ENCODE peak calls at places on chromosomes 2 and 18, in five cellular contexts. Q, J, O, T and E are unnamed samples. For H3K36me3 and H3K9me3, the result is how much of the 10 kb centered on the place peaks cover.

GRCh38 chr2:183996825-183997823 is 601.2 kb upstream of the ZNF804A start:
- DNase-seq in Q (no peak), J (no peak), O (no peak), T (peak), E (no peak)

GRCh38 chr18:58005885-58006523 is 38.0 kb upstream of the NEDD4L start:
- DNase-seq in Q (peak), J (no peak), O (peak), T (no peak), E (no peak)

GRCh38 chr2:68905116-68905515 is 33.9 kb upstream of the BMP10 start:
- DNase-seq in Q (no peak), J (no peak), O (peak), T (no peak), E (no peak)

GRCh38 chr2:48233005-48233404 is 296.9 kb upstream of the STON1 start:
- DNase-seq in Q (no peak), J (no peak), O (no peak), T (no peak), E (no peak)

GRCh38 chr2:231936491-231936890 is 10.3 kb upstream of the NPPC start:
- DNase-seq in Q (no peak), J (no peak), O (no peak), T (no peak), E (no peak)

GRCh38 chr18:6365385-6365784 is 49.3 kb downstream of the L3MBTL4 start:
- DNase-seq in Q (no peak), J (no peak), O (no peak), T (no peak), E (no peak)

GRCh38 chr18:48994044-48994651 is 43.4 kb upstream of the SMAD7 start:
- DNase-seq in Q (peak), J (no peak), O (peak), T (no peak), E (no peak)

GRCh38 chr2:65913914-65914786 is 481.8 kb upstream of the SPRED2 start:
- DNase-seq in Q (no peak), J (no peak), O (no peak), T (no peak), E (no peak)

GRCh38 chr18:48022531-48023330 is 92.3 kb upstream of the SMAD2 start:
- DNase-seq in Q (peak), J (peak), O (peak), T (peak), E (no peak)

GRCh38 chr2:40168032-40168431 is 283.9 kb downstream of the SLC8A1 start:
- DNase-seq in Q (no peak), J (no peak), O (no peak), T (no peak), E (no peak)

GRCh38 chr2:169361706-169362345 is 508 bp downstream of the LRP2 start:
- DNase-seq in Q (peak), J (no peak), O (no peak), T (no peak), E (no peak)

GRCh38 chr2:9008951-9009664 is 5.6 kb upstream of the MBOAT2 start:
- DNase-seq in Q (peak), J (no peak), O (peak), T (no peak), E (no peak)

GRCh38 chr2:231714639-231715498 is 6.5 kb downstream of the PTMA start:
- DNase-seq in Q (peak), J (peak), O (peak), T (peak), E (peak)

GRCh38 chr2:27509326-27509725 is 12.7 kb downstream of the GCKR start:
- DNase-seq in Q (no peak), J (no peak), O (no peak), T (no peak), E (no peak)

GRCh38 chr18:77081387-77081773 is 51.2 kb downstream of the MBP start:
- DNase-seq in Q (peak), J (no peak), O (no peak), T (no peak), E (no peak)

GRCh38 chr2:218607436-218608115 is at the start of gene PLCD4:
- DNase-seq in Q (peak), J (no peak), O (peak), T (peak), E (no peak)

GRCh38 chr2:191748050-191748449 is 70.1 kb downstream of the NABP1 start:
- DNase-seq in Q (peak), J (no peak), O (no peak), T (no peak), E (no peak)

GRCh38 chr2:109448946-109449788 is 164.6 kb downstream of the SEPTIN10 start:
- DNase-seq in Q (no peak), J (no peak), O (peak), T (no peak), E (peak)

GRCh38 chr2:193883820-193884219 is 1689.1 kb upstream of the TMEFF2 start:
- DNase-seq in Q (no peak), J (no peak), O (no peak), T (no peak), E (no peak)

GRCh38 chr2:36572054-36572751 is 25.8 kb downstream of the FEZ2 start:
- DNase-seq in Q (no peak), J (no peak), O (no peak), T (no peak), E (no peak)

GRCh38 chr18:54737986-54738385 is 90.3 kb upstream of the RAB27B start:
- DNase-seq in Q (peak), J (no peak), O (peak), T (no peak), E (no peak)

GRCh38 chr2:20141056-20141762 is 83.7 kb downstream of the SDC1 start:
- DNase-seq in Q (peak), J (no peak), O (peak), T (no peak), E (peak)

GRCh38 chr2:172674034-172674967 is 61.3 kb upstream of the RAPGEF4 start:
- DNase-seq in Q (peak), J (no peak), O (no peak), T (no peak), E (peak)

GRCh38 chr2:6694555-6694954 is 171.2 kb downstream of the CMPK2 start:
- DNase-seq in Q (no peak), J (no peak), O (no peak), T (no peak), E (peak)

GRCh38 chr2:70396589-70396988 is 94.7 kb upstream of the FAM136A start:
- DNase-seq in Q (peak), J (no peak), O (no peak), T (no peak), E (no peak)

GRCh38 chr2:95323347-95324155 is 26.4 kb downstream of the KCNIP3 start:
- DNase-seq in Q (peak), J (peak), O (peak), T (no peak), E (no peak)

GRCh38 chr2:136281281-136282117 is 163.6 kb upstream of the CXCR4 start:
- DNase-seq in Q (no peak), J (no peak), O (no peak), T (peak), E (no peak)

GRCh38 chr2:175180701-175181103 is 808 bp downstream of the ATP5MC3 start:
- DNase-seq in Q (peak), J (peak), O (peak), T (peak), E (peak)

GRCh38 chr2:160751021-160751420 is 257.4 kb upstream of the RBMS1 start:
- DNase-seq in Q (peak), J (no peak), O (peak), T (no peak), E (no peak)

GRCh38 chr2:235908826-235909225 is 259.4 kb downstream of the GBX2 start:
- DNase-seq in Q (no peak), J (peak), O (no peak), T (no peak), E (no peak)

GRCh38 chr2:1472350-1472749 is 59.1 kb downstream of the TPO start:
- DNase-seq in Q (no peak), J (no peak), O (no peak), T (no peak), E (no peak)

GRCh38 chr2:122754561-122754960 is 999.1 kb downstream of the TSN start:
- DNase-seq in Q (no peak), J (no peak), O (no peak), T (no peak), E (no peak)

GRCh38 chr2:240963065-240963375 is 35.4 kb upstream of the SNED1 start:
- DNase-seq in Q (no peak), J (no peak), O (no peak), T (no peak), E (peak)

GRCh38 chr2:134466141-134466540 is 212.3 kb downstream of the MGAT5 start:
- DNase-seq in Q (peak), J (peak), O (peak), T (no peak), E (no peak)

GRCh38 chr18:56028514-56028913 is 440.5 kb upstream of the TCF4 start:
- DNase-seq in Q (peak), J (no peak), O (peak), T (no peak), E (no peak)

GRCh38 chr18:23627964-23628363 is 34.7 kb downstream of the ANKRD29 start:
- DNase-seq in Q (no peak), J (no peak), O (peak), T (no peak), E (no peak)

GRCh38 chr2:134372141-134372540 is 118.3 kb downstream of the MGAT5 start:
- DNase-seq in Q (peak), J (no peak), O (no peak), T (no peak), E (no peak)

GRCh38 chr2:212919238-212919637 is 232.2 kb downstream of the IKZF2 start:
- DNase-seq in Q (no peak), J (no peak), O (peak), T (no peak), E (no peak)

DNA sequence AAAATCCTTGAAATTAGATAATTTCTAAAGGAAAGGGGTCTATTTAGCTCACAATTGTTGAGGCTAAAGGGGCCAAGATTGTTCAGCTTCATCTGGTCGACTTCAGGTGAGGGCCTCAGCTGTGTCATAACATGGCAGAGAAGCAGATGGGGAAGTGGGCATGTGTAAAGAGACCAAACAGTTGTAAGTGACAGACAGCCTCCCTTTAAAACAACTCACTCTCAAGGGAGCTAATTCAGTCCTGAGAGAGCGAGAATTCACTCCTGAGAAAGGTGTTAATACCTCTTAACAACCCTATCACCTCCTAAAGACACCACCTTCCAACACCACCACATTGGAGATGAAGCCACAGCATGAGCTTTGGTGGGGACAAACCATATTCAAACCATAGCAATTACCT is 62.4 kb downstream of the KCMF1 start:
- DNase-seq in Q (no peak), J (no peak), O (no peak), T (no peak), E (no peak)
- H3K36me3 ChIP-seq in Q (half or more), J (half or more), O (half or more), T (under half), E (half or more)

DNA sequence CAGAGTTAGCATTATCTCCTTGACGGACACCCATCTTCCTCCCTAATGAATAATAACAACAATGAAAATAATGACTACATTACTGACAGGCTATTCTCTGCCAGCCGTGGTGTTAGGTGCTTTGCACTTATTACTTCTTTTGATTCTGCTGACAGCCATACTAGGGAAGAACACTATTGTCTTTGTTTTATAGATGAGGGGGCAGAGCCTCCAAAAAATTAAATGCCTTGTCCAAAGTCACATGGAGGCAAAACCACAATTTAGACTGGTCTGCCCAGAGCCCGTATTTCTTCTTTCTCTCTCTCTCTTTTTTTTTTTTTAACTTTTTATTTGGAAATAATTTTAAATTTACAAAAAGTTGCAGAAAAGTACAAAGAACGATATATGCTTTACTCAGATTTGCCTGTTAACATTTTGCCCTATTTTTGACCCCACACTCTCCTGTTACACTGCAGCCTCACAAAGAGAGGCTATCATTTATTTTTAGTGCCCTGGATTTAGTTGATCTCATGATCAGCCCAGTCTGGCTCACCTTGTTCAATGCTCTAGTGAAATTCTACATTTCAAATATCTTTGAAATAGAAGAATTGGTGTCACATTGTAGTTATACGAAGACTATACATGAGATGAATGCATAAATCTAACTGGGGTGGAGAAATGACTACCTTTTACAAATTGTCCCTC is 369.4 kb downstream of the LRRTM1 start:
- DNase-seq in Q (no peak), J (no peak), O (no peak), T (no peak), E (no peak)
- H3K9me3 ChIP-seq in Q (under half), J (under half), O (under half), T (under half), E (under half)

DNA sequence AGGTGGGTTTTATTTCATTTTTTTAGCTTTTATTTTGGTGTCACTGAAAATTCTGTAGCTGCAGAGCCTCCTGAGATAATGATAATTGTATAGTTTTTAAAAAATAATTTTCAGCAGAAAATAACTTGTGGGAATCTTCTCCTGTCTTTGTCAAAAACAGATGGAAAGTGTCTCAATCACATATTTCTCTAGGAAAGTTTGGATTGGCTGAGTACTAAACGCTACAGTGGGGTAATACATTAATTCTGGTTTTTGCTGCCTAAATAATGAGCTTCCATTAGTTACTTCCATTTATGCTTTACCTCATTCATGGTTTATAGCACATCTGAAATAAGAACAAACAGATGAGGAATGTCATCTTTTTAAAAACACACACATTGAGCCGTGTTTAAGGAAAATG is 2.2 kb downstream of the TWIST2 start:
- DNase-seq in Q (peak), J (no peak), O (no peak), T (no peak), E (no peak)
- H3K4me3 ChIP-seq in Q (peak), J (no peak), O (peak), T (no peak), E (peak)

DNA sequence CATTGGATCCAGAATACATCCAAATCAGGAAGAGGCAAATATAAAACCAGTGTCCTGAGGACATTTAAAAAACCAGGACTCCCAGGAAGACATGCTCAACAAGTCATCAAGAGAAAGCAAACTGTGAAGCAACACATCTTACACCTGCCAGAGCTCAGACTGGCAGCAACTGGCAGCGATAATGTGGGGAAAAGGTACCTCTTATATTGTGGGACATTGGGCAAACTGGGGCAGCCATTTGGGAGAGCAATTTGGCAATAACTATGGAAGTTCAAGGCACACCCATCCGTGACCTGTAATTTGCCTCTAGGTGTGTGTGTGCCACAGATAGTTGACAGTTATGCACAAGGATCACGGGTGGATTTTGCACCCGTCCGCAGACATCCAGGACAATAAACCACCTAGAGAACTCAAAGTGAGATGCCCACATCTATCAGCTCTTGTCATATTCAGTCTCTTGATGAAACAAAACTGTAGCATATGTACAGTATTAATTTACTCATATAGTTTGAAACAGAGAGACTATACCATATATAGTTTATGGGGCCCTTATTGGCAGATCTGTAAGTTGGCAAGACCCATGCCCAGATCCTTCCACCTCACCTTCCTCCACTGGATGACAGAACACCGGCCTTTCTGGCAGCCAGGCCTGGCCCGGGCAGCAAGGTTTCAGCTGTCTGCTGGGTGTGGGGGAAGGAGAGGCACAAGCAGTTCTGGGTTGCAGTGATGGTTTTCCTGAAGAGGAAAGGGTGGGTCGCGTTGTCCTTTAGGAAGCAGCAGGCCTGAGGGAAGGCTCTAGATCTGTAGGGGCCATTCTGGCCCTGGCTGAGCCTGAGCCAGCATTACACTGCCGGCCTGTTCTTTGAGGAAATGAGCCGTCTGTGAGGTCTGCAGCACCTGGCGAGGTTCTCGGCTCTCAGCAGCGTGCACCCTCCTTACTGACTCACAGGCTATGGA is 18.8 kb downstream of the HJURP start:
- DNase-seq in Q (no peak), J (no peak), O (no peak), T (no peak), E (no peak)
- H3K36me3 ChIP-seq in Q (under half), J (half or more), O (half or more), T (half or more), E (under half)

DNA sequence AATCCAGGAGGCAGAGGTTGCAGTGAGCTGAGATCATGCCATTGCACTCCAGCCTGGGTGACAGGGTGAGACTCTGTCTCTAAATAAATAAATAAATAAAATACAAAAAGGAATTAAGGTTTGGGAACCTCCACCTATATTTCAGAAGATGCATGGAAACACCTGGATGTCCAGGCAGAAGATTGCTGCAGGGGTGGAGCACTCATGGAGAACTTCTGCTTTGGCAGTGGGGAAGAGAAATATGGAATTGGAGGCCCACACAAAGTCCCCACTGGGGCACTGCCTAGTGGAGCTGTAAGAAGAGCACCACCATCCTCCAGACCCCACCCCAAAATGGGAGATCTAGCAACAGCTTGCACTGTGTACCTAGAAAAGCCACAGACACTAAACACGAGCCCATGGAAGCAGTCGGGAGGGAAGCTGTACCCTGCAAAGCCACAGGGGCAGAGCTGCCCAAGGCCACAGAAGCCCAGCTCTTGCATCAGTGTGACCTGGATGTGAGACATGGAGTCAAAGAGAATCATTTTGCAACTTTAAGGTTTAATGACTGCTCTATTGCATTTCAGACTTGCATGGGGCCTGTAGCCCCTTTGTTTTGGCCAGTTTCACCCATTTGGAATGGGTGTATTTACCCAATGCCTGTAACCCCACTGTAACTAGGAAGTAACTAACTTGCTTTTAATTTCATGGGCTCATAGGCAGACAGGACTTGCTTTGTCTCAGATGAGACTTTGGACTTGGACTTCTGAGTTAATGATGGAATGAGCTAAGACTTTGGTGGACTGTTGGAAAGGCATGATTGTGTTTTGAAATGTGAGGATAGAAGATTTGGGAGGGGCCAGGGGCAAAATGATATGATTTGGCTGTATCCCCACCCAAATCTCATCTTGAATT is 265.3 kb downstream of the ZEB2 start:
- DNase-seq in Q (no peak), J (peak), O (no peak), T (no peak), E (no peak)
- H3K9me3 ChIP-seq in Q (under half), J (half or more), O (under half), T (under half), E (half or more)